ENCODE peak calls at places on chromosomes 4 and X, in five cellular contexts. One of them, this sample, is unnamed.

GRCh38 chrX:41478397-41478911 is 31.3 kb downstream of the NYX start:
- DNase-seq in stomach: no peak
- DNase-seq in sigmoid colon: no peak
- DNase-seq in K562: no peak
- DNase-seq in HepG2: no peak
- DNase-seq in this sample: no peak

GRCh38 chrX:108396188-108396885 is 41.9 kb downstream of the COL4A6 start:
- DNase-seq in stomach: no peak
- DNase-seq in sigmoid colon: no peak
- DNase-seq in K562: no peak
- DNase-seq in HepG2: peak
- DNase-seq in this sample: no peak

GRCh38 chrX:119174900-119175299 is 47.3 kb upstream of the KIAA1210 start:
- DNase-seq in stomach: no peak
- DNase-seq in sigmoid colon: no peak
- DNase-seq in K562: no peak
- DNase-seq in HepG2: no peak
- DNase-seq in this sample: no peak

GRCh38 chrX:102129473-102129872 is 4.0 kb downstream of the TCEAL2 start:
- DNase-seq in stomach: no peak
- DNase-seq in sigmoid colon: no peak
- DNase-seq in K562: peak
- DNase-seq in HepG2: no peak
- DNase-seq in this sample: no peak

GRCh38 chr4:108861339-108861738 is 98.5 kb upstream of the ETNPPL start:
- DNase-seq in stomach: no peak
- DNase-seq in sigmoid colon: no peak
- DNase-seq in K562: peak
- DNase-seq in HepG2: no peak
- DNase-seq in this sample: no peak

GRCh38 chr4:182855312-182855711 is 61.9 kb downstream of the DCTD start:
- DNase-seq in stomach: no peak
- DNase-seq in sigmoid colon: no peak
- DNase-seq in K562: no peak
- DNase-seq in HepG2: peak
- DNase-seq in this sample: no peak

GRCh38 chr4:87943660-87944149 is 31.8 kb upstream of the SPP1 start:
- DNase-seq in stomach: no peak
- DNase-seq in sigmoid colon: no peak
- DNase-seq in K562: no peak
- DNase-seq in HepG2: no peak
- DNase-seq in this sample: no peak

GRCh38 chrX:37332987-37333658 is 16.0 kb upstream of the PRRG1 start:
- DNase-seq in stomach: no peak
- DNase-seq in sigmoid colon: no peak
- DNase-seq in K562: no peak
- DNase-seq in HepG2: no peak
- DNase-seq in this sample: no peak

GRCh38 chrX:118181030-118181429 is 64.4 kb upstream of the KLHL13 start:
- DNase-seq in stomach: no peak
- DNase-seq in sigmoid colon: no peak
- DNase-seq in K562: no peak
- DNase-seq in HepG2: no peak
- DNase-seq in this sample: no peak

GRCh38 chr4:105895609-105896460 is 564 bp downstream of the NPNT start:
- DNase-seq in stomach: no peak
- DNase-seq in sigmoid colon: no peak
- DNase-seq in K562: no peak
- DNase-seq in HepG2: no peak
- DNase-seq in this sample: no peak

GRCh38 chrX:115582871-115583729 is 22.1 kb downstream of the PLS3 start:
- DNase-seq in stomach: no peak
- DNase-seq in sigmoid colon: no peak
- DNase-seq in K562: no peak
- DNase-seq in HepG2: no peak
- DNase-seq in this sample: no peak

GRCh38 chrX:135168533-135168932 is 2.7 kb downstream of the CT55 start:
- DNase-seq in stomach: no peak
- DNase-seq in sigmoid colon: no peak
- DNase-seq in K562: no peak
- DNase-seq in HepG2: no peak
- DNase-seq in this sample: no peak

GRCh38 chr4:137375111-137375850 is 157.0 kb downstream of the PCDH18 start:
- DNase-seq in stomach: no peak
- DNase-seq in sigmoid colon: no peak
- DNase-seq in K562: no peak
- DNase-seq in HepG2: no peak
- DNase-seq in this sample: no peak

GRCh38 chr4:56821394-56822263 is at the start of gene SPINK2:
- DNase-seq in stomach: peak
- DNase-seq in sigmoid colon: no peak
- DNase-seq in K562: peak
- DNase-seq in HepG2: no peak
- DNase-seq in this sample: no peak

GRCh38 chrX:84162401-84162800 is 25.6 kb downstream of the RPS6KA6 start:
- DNase-seq in stomach: no peak
- DNase-seq in sigmoid colon: no peak
- DNase-seq in K562: no peak
- DNase-seq in HepG2: no peak
- DNase-seq in this sample: no peak

GRCh38 chrX:66074920-66075879 is 35.3 kb upstream of the VSIG4 start:
- DNase-seq in stomach: no peak
- DNase-seq in sigmoid colon: peak
- DNase-seq in K562: peak
- DNase-seq in HepG2: no peak
- DNase-seq in this sample: no peak

GRCh38 chrX:17917945-17918577 is 57.0 kb upstream of the RAI2 start:
- DNase-seq in stomach: no peak
- DNase-seq in sigmoid colon: no peak
- DNase-seq in K562: no peak
- DNase-seq in HepG2: no peak
- DNase-seq in this sample: no peak

GRCh38 chrX:136214551-136214950 is 36.6 kb downstream of the MAP7D3 start:
- DNase-seq in stomach: no peak
- DNase-seq in sigmoid colon: no peak
- DNase-seq in K562: no peak
- DNase-seq in HepG2: peak
- DNase-seq in this sample: no peak

GRCh38 chr4:8185280-8185679 is 13.8 kb upstream of the SH3TC1 start:
- DNase-seq in stomach: no peak
- DNase-seq in sigmoid colon: no peak
- DNase-seq in K562: no peak
- DNase-seq in HepG2: no peak
- DNase-seq in this sample: no peak

GRCh38 chrX:63743596-63743995 is 41.4 kb downstream of the ARHGEF9 start:
- DNase-seq in stomach: no peak
- DNase-seq in sigmoid colon: no peak
- DNase-seq in K562: no peak
- DNase-seq in HepG2: no peak
- DNase-seq in this sample: no peak

GRCh38 chr4:56737666-56738065 is 56.6 kb upstream of the HOPX start:
- DNase-seq in stomach: no peak
- DNase-seq in sigmoid colon: no peak
- DNase-seq in K562: no peak
- DNase-seq in HepG2: no peak
- DNase-seq in this sample: no peak

GRCh38 chr4:165864228-165864627 is 8.8 kb upstream of the TLL1 start:
- DNase-seq in stomach: no peak
- DNase-seq in sigmoid colon: no peak
- DNase-seq in K562: no peak
- DNase-seq in HepG2: peak
- DNase-seq in this sample: no peak

GRCh38 chr4:25810815-25811690 is 51.7 kb downstream of the SEL1L3 start:
- DNase-seq in stomach: no peak
- DNase-seq in sigmoid colon: no peak
- DNase-seq in K562: no peak
- DNase-seq in HepG2: peak
- DNase-seq in this sample: no peak

GRCh38 chrX:103250977-103251376 is 4.0 kb downstream of the TCEAL8 start:
- DNase-seq in stomach: no peak
- DNase-seq in sigmoid colon: no peak
- DNase-seq in K562: peak
- DNase-seq in HepG2: no peak
- DNase-seq in this sample: no peak

GRCh38 chr4:135434936-135435335 is 1233.3 kb upstream of the PABPC4L start:
- DNase-seq in stomach: no peak
- DNase-seq in sigmoid colon: no peak
- DNase-seq in K562: no peak
- DNase-seq in HepG2: no peak
- DNase-seq in this sample: peak

DNA sequence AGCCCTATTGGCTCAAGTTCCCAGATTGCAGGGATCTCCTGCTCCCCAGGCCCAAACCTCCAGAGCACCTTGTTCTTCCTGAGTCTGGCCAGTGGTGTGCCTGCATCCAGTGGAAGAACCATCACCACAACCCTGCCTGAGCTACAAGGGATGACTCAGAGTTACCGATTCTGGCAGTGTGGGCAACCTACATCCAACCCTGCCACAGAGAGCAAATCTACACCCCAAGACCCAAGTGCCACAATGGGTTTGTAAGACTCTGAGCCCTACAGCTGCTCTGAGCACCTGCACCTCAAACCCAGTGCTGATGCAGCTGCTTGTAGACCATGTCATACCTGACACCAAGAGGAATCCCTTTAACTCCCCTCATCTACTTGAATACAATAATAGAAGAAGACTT is 110.0 kb downstream of the SOWAHB start:
- DNase-seq in stomach: no peak
- DNase-seq in sigmoid colon: no peak
- DNase-seq in K562: no peak
- DNase-seq in HepG2: no peak
- DNase-seq in this sample: no peak
- TF ChIP-seq POLR2AphosphoS5 in stomach: no peak
- TF ChIP-seq POLR2AphosphoS5 in sigmoid colon: no peak
- TF ChIP-seq POLR2AphosphoS5 in K562: no peak
- TF ChIP-seq POLR2AphosphoS5 in HepG2: no peak
- TF ChIP-seq POLR2AphosphoS5 in this sample: no peak

GRCh38 chr4:180827193-180827592 is 1416.0 kb upstream of the TENM3 start:
- DNase-seq in stomach: no peak
- DNase-seq in sigmoid colon: no peak
- DNase-seq in K562: no peak
- DNase-seq in HepG2: peak
- DNase-seq in this sample: no peak
- H3K27ac ChIP-seq in stomach: no peak
- H3K27ac ChIP-seq in sigmoid colon: peak
- H3K27ac ChIP-seq in K562: no peak
- H3K27ac ChIP-seq in HepG2: no peak
- H3K27ac ChIP-seq in this sample: no peak

GRCh38 chr4:101706535-101707057 is 83.9 kb upstream of the BANK1 start:
- DNase-seq in stomach: no peak
- DNase-seq in sigmoid colon: no peak
- DNase-seq in K562: no peak
- DNase-seq in HepG2: no peak
- DNase-seq in this sample: no peak
- TF ChIP-seq POLR2AphosphoS5 in stomach: no peak
- TF ChIP-seq POLR2AphosphoS5 in sigmoid colon: no peak
- TF ChIP-seq POLR2AphosphoS5 in K562: no peak
- TF ChIP-seq POLR2AphosphoS5 in HepG2: no peak
- TF ChIP-seq POLR2AphosphoS5 in this sample: no peak

GRCh38 chrX:74179499-74179898 is 124.5 kb upstream of the ZCCHC13 start:
- DNase-seq in stomach: no peak
- DNase-seq in sigmoid colon: no peak
- DNase-seq in K562: no peak
- DNase-seq in HepG2: no peak
- DNase-seq in this sample: no peak
- H3K27ac ChIP-seq in stomach: no peak
- H3K27ac ChIP-seq in sigmoid colon: no peak
- H3K27ac ChIP-seq in K562: no peak
- H3K27ac ChIP-seq in HepG2: no peak
- H3K27ac ChIP-seq in this sample: no peak

GRCh38 chrX:30889147-30890125 is at the start of gene TAB3:
- DNase-seq in stomach: peak
- DNase-seq in sigmoid colon: peak
- DNase-seq in K562: peak
- DNase-seq in HepG2: peak
- DNase-seq in this sample: peak
- TF ChIP-seq POLR2AphosphoS5 in stomach: peak
- TF ChIP-seq POLR2AphosphoS5 in sigmoid colon: peak
- TF ChIP-seq POLR2AphosphoS5 in K562: no peak
- TF ChIP-seq POLR2AphosphoS5 in HepG2: peak
- TF ChIP-seq POLR2AphosphoS5 in this sample: peak

DNA sequence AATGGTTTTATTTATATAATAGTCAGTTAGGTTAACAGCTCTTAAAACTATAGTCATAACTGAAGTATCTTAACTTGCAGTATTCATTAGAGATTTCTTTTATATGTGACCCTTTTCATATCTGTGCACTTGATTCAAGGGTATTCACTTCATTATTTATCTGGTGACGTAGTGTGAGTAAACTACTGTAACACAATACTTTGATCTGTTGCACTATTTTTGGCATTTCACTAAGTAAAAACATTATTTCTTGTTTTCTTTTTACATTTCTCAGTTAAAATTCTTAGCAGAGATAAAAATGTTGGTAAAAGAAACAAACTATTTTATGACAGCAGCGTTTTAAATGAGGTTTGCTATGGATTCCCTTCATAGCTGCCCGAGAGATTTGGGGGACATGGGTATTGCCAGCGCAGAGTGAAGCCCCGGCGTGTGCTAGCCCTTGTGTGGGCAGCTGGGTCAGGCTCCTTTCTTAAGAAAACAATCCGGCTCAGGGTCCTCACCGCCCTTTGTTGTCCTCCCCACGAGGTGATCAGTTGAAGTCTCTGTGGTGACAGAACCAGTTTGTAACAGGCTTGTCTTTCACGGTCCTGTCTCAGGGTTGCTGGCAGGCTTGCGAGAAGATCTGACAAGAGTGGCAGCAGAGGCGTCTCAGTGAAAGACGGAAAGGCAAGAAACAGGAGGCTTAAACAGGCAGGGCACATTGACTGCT is 293.4 kb downstream of the BMPR1B start:
- DNase-seq in stomach: no peak
- DNase-seq in sigmoid colon: no peak
- DNase-seq in K562: no peak
- DNase-seq in HepG2: no peak
- DNase-seq in this sample: no peak
- H3K27ac ChIP-seq in stomach: no peak
- H3K27ac ChIP-seq in sigmoid colon: no peak
- H3K27ac ChIP-seq in K562: no peak
- H3K27ac ChIP-seq in HepG2: no peak
- H3K27ac ChIP-seq in this sample: no peak

GRCh38 chr4:153988446-153988845 is 199.6 kb upstream of the SFRP2 start:
- DNase-seq in stomach: no peak
- DNase-seq in sigmoid colon: no peak
- DNase-seq in K562: no peak
- DNase-seq in HepG2: no peak
- DNase-seq in this sample: no peak
- TF ChIP-seq POLR2AphosphoS5 in stomach: no peak
- TF ChIP-seq POLR2AphosphoS5 in sigmoid colon: no peak
- TF ChIP-seq POLR2AphosphoS5 in K562: no peak
- TF ChIP-seq POLR2AphosphoS5 in HepG2: no peak
- TF ChIP-seq POLR2AphosphoS5 in this sample: no peak

GRCh38 chrX:31374786-31375185 is 302.9 kb upstream of the FTHL17 start:
- DNase-seq in stomach: no peak
- DNase-seq in sigmoid colon: no peak
- DNase-seq in K562: no peak
- DNase-seq in HepG2: no peak
- DNase-seq in this sample: no peak
- H3K27ac ChIP-seq in stomach: no peak
- H3K27ac ChIP-seq in sigmoid colon: no peak
- H3K27ac ChIP-seq in K562: no peak
- H3K27ac ChIP-seq in HepG2: no peak
- H3K27ac ChIP-seq in this sample: no peak

GRCh38 chrX:74774988-74775387 is 150.3 kb downstream of the NEXMIF start:
- DNase-seq in stomach: no peak
- DNase-seq in sigmoid colon: no peak
- DNase-seq in K562: no peak
- DNase-seq in HepG2: no peak
- DNase-seq in this sample: no peak
- TF ChIP-seq POLR2AphosphoS5 in stomach: no peak
- TF ChIP-seq POLR2AphosphoS5 in sigmoid colon: no peak
- TF ChIP-seq POLR2AphosphoS5 in K562: no peak
- TF ChIP-seq POLR2AphosphoS5 in HepG2: no peak
- TF ChIP-seq POLR2AphosphoS5 in this sample: no peak

This sample was measured in SK-N-MC.